ENCODE peak calls at places on chromosomes 1 and 21, in eight cellular contexts. S is CD8-positive, alpha-beta T cell; N is esophagus squamous epithelium; W is IMR-90; Q is glutamatergic neuron; B is endothelial cell; V is type B pancreatic cell; J is uterus. A is an unnamed sample.

GRCh38 chr1:185912504-185912903 is 178.3 kb downstream of the HMCN1 start:
- DNase-seq in Q (no peak), V (no peak), S (no peak), W (no peak), B (no peak), J (no peak), N (no peak), A (no peak)

GRCh38 chr21:36768496-36768895 is 69.6 kb downstream of the SIM2 start:
- DNase-seq in N (no peak), J (no peak), B (no peak), Q (no peak), S (no peak), V (no peak), W (no peak), A (no peak)

GRCh38 chr1:205504311-205505075 is at the start of gene CDK18:
- DNase-seq in W (no peak), S (peak), N (no peak), V (no peak), Q (no peak), J (peak), B (peak), A (no peak)

GRCh38 chr1:2307206-2307605 is 79.1 kb downstream of the SKI start:
- DNase-seq in W (no peak), B (no peak), V (no peak), J (no peak), S (no peak), Q (no peak), N (no peak), A (no peak)

GRCh38 chr1:21251773-21252471 is 38.3 kb downstream of the ECE1 start:
- DNase-seq in B (no peak), S (no peak), N (no peak), Q (no peak), J (peak), V (no peak), W (peak), A (no peak)

GRCh38 chr1:100628631-100629081 is 90.7 kb downstream of the GPR88 start:
- DNase-seq in V (no peak), J (no peak), B (no peak), S (no peak), N (no peak), Q (no peak), W (peak), A (no peak)

GRCh38 chr1:186306533-186306932 is 68.5 kb downstream of the TPR start:
- DNase-seq in J (no peak), V (no peak), N (no peak), W (no peak), B (no peak), S (no peak), Q (no peak), A (no peak)

GRCh38 chr1:7616076-7616833 is 154.8 kb upstream of the VAMP3 start:
- DNase-seq in W (peak), J (no peak), N (no peak), B (peak), V (no peak), S (no peak), Q (no peak), A (peak)

GRCh38 chr1:151513626-151514101 is 2.5 kb downstream of the CGN start:
- DNase-seq in N (no peak), B (no peak), J (no peak), Q (no peak), S (no peak), W (peak), V (no peak), A (no peak)

GRCh38 chr1:2074944-2075740 is 24.9 kb downstream of the PRKCZ start:
- DNase-seq in V (no peak), W (peak), Q (no peak), J (no peak), N (no peak), S (no peak), B (no peak), A (no peak)

GRCh38 chr1:171090604-171091003 is at the start of gene FMO3:
- DNase-seq in J (no peak), N (no peak), V (no peak), S (no peak), B (no peak), Q (no peak), W (no peak), A (no peak)

GRCh38 chr21:21179619-21180336 is 181.6 kb downstream of the NCAM2 start:
- DNase-seq in B (no peak), V (no peak), N (no peak), Q (no peak), J (no peak), W (no peak), S (no peak), A (no peak)
- TF ChIP-seq CTCF in B (no peak), V (no peak), N (no peak), Q (no peak), J (no peak), W (no peak), S (no peak), A (no peak)

DNA sequence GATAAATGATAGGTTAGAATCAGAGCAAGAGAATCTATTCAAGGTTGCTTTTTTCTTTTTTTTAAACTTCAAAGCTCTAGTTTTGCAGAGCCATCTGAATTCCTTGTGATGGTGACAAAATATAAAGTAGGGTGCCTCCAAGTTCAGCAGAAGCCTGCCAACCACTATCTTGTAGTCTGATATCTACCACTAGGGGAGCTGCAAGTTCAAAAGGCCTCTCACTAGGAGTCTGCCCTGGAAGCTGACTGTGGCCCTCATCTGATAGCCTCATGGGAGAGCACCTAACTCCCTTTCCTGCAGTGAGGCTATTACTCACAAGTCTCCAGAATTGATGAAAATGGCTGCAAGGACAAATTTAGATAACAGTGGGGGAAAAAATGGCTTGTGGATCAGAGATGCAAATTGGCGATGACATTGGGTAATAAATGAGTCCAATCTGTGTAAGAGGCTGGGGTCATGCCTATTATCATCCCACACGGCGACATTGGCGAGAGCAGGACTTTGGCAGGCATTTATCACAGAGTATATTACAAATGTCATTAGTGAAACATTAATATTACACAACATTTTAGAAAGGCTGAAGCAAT is 10.7 kb upstream of the ZP4 start:
- DNase-seq in V (no peak), B (peak), S (no peak), N (no peak), W (no peak), Q (no peak), J (no peak), A (no peak)
- TF ChIP-seq CTCF in V (peak), B (peak), S (no peak), N (peak), W (peak), Q (peak), J (no peak), A (no peak)

GRCh38 chr1:64469977-64470669 is at the start of gene CACHD1:
- DNase-seq in Q (peak), J (peak), V (peak), N (no peak), B (peak), S (peak), W (peak), A (peak)
- TF ChIP-seq CTCF in Q (no peak), J (peak), V (peak), N (peak), B (no peak), S (no peak), W (peak), A (no peak)

DNA sequence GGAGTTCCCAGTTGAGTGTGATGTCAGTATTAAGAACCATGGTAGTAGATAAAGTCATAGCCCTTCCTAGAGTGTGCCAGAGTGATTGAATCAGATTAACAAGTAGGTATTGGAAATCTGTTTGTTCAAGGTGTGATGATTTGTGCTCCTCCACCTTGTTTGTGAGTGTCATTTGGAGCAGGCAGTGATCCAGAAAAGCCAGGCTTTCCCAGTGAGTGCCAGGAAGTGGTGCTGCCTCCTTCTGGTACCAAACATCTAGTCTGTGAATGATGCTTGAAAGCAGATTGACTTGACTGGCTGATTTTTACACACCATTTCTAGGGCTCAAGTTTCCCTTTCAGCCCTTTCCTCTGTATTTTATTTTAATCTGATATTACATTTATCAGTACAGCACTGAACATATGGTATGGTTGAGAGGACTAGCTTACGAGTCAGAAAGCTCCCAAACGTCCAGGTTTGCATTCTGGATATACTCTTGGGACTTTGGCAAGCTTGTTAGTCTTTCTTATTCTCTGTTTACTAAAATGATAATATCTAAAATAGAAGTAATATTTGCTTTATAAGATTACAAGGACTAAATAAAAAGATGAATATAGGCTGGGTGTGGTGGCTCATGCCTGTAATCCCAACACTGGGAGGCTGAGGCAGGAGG is 100.7 kb downstream of the PATJ start:
- DNase-seq in S (no peak), Q (no peak), V (no peak), B (peak), J (no peak), N (no peak), W (no peak), A (no peak)
- TF ChIP-seq CTCF in S (no peak), Q (no peak), V (no peak), B (no peak), J (no peak), N (no peak), W (peak), A (no peak)